ENCODE peak calls at places on chromosomes 11 and 22, in four cellular contexts. U is Panc1, P is HepG2, R is A549. F is an unnamed sample. For H3K4me1, the result is how much of the 10 kb centered on the place peaks cover.

GRCh38 chr11:130522284-130522961 is 74.0 kb downstream of the ADAMTS15 start:
- DNase-seq in U (no peak), R (peak), P (peak), F (peak)

GRCh38 chr22:50730013-50730891 is 7.8 kb upstream of the ACR start:
- DNase-seq in U (no peak), R (no peak), P (no peak), F (no peak)

GRCh38 chr11:70942593-70942992 is 309.8 kb downstream of the SHANK2 start:
- DNase-seq in P (peak), R (no peak), U (no peak), F (peak)

GRCh38 chr11:32092581-32093170 is 1.8 kb downstream of the RCN1 start:
- DNase-seq in R (no peak), U (no peak), P (peak), F (no peak)

GRCh38 chr22:39236321-39237275 is 8.2 kb downstream of the PDGFB start:
- DNase-seq in R (no peak), U (no peak), P (no peak), F (no peak)

GRCh38 chr11:87033561-87033960 is 4.2 kb upstream of the TMEM135 start:
- DNase-seq in P (no peak), U (no peak), R (no peak), F (no peak)

GRCh38 chr22:41216984-41217383 is 11.9 kb downstream of the L3MBTL2 start:
- DNase-seq in U (no peak), R (no peak), P (no peak), F (no peak)

GRCh38 chr22:27998511-27999410 is 79.7 kb upstream of the PITPNB start:
- DNase-seq in U (no peak), R (no peak), P (no peak), F (no peak)

GRCh38 chr11:86624366-86624765 is 48.0 kb downstream of the ME3 start:
- DNase-seq in R (no peak), P (no peak), U (no peak), F (no peak)

GRCh38 chr11:122803716-122804115 is 34.6 kb upstream of the CRTAM start:
- DNase-seq in R (no peak), P (no peak), U (no peak), F (no peak)

GRCh38 chr11:68163691-68164090 is 42.5 kb upstream of the CHKA start:
- DNase-seq in R (no peak), P (no peak), U (no peak), F (no peak)

GRCh38 chr11:133927690-133928627 is 28.8 kb downstream of the IGSF9B start:
- DNase-seq in U (peak), R (peak), P (peak), F (no peak)

GRCh38 chr11:69909561-69910518 is 90.6 kb upstream of the FGF3 start:
- DNase-seq in R (no peak), P (no peak), U (no peak), F (no peak)

GRCh38 chr11:132217856-132218255 is 847.4 kb downstream of the NTM start:
- DNase-seq in P (no peak), R (no peak), U (no peak), F (no peak)

GRCh38 chr11:107496011-107496410 is 38.4 kb upstream of the CWF19L2 start:
- DNase-seq in P (peak), R (no peak), U (no peak), F (no peak)

GRCh38 chr22:20517422-20517821 is 10.0 kb downstream of the MED15 start:
- DNase-seq in P (no peak), U (no peak), R (no peak), F (no peak)
- TF ChIP-seq REST in P (no peak), U (no peak), R (no peak), F (no peak)

GRCh38 chr11:1570896-1571759 is 943 bp downstream of the DUSP8 start:
- DNase-seq in U (no peak), P (no peak), R (no peak), F (no peak)
- H3K4me1 ChIP-seq in U (under half), P (under half), R (under half), F (under half)

GRCh38 chr11:17275376-17276235 is 933 bp upstream of the NUCB2 start:
- DNase-seq in P (peak), U (no peak), R (no peak), F (no peak)
- TF ChIP-seq REST in P (no peak), U (no peak), R (no peak), F (no peak)

DNA sequence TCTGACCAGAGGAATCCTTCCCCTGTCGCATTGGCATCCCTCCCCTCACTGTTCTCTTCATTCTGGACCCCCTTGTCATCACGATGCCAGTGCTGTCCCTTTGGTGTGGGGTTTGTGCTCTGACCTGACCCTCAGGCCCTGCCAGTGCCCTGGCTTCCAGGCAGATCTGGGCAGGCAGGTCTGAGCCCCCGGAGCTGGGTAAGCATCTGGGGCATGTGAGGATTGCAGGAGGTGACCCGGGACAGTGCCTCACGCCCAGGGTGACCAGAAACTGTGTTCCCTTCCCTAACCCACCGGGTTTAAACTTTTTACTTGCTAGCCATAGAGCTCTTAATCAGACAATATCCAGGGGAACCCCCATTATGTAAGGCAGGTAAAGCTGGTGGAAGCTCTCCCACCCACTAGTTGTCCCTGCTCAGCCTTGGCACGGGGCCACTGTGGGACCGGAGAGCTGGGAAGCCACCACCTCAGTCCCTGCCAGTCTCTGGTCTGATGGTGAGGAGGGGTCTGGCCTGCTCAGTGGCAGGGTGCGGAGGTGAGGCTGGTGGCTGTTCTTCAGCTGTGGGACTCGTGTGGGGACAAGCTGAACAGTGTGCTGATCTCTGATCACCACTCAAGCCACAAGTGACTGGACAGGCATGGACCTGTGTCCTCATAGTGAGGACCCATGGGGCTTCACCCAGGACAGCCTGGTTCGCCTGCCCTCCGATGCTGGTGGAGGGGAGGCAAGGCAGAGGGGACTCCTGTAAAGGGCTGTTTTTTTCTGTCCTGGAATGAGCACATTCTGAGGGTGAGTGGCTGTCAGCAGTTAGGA is 38.0 kb downstream of the BCR start:
- DNase-seq in R (no peak), P (no peak), U (no peak), F (no peak)
- H3K4me1 ChIP-seq in R (under half), P (half or more), U (under half), F (under half)

DNA sequence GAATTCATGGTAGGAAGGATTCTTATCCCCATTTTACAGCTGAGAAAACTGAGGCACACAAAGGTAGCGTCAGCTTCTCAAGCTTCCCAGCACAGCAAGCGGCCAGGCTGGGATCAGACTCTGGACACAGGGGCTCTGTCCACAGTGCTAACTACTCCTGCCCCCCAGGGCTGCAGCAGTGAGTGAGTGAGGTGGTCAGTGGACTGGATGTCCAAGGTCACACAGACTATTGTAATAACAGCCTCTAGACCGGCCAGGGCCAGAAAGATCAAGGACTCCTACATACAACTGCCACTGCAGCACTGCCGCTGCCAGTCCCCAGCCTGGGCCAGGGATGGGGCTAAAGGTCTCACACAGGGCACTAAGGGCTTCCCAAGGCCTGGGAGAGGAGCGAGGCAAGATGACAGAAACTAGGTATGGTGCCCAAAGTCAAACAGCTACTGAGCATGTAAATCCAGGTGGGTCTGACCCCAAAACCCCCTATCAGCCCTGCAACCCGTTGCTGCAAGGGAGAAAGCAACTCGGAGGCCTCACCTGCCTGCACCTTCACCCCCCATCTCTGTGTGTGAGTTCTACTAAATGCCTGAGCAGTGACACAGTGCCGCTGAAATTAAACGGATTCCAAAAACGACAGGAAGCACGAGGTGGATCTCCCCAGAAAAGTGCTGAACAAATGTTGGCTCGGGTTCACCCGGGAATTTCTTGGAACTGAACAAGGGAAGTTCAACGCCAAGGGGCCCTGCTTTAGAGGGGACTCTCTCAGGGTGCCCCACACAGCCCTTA is 161.8 kb upstream of the GRK3 start:
- DNase-seq in P (peak), R (no peak), U (no peak), F (no peak)
- TF ChIP-seq REST in P (peak), R (peak), U (peak), F (no peak)

F was measured in HCT116.